ENCODE peak calls at places on chromosome 14, in four cellular contexts. W is activated naive CD4-positive, alpha-beta T cell treated with anti-CD3 and anti-CD28 coated beads, Interleukin-2, amount 10 ng/mL, durations not matched to agents 7 days and 5 days; R is NCI-H1436; L is stimulated activated CD4-positive, alpha-beta T cell treated with anti-CD3 and anti-CD28 coated beads, Interleukin-12 subunit alpha, Interleukin-12 subunit beta, amount 100 ng/mL, for 4 hours. X is an unnamed sample.

GRCh38 chr14:22189873-22190272 is 399.2 kb downstream of the DAD1 start:
- DNase-seq in W (no peak), R (no peak), L (no peak), X (no peak)

GRCh38 chr14:70706177-70706576 is 64.5 kb downstream of the TTC9 start:
- DNase-seq in W (no peak), R (no peak), L (no peak), X (no peak)

GRCh38 chr14:60161176-60162107 is 3.8 kb downstream of the DHRS7 start:
- DNase-seq in W (no peak), R (peak), L (no peak), X (no peak)

GRCh38 chr14:70186826-70187483 is 1.8 kb downstream of the SLC8A3 start:
- DNase-seq in W (peak), R (no peak), L (no peak), X (peak)

GRCh38 chr14:67461341-67461985 is 27.1 kb downstream of the TMEM229B start:
- DNase-seq in W (no peak), R (no peak), L (no peak), X (no peak)

GRCh38 chr14:23483216-23483854 is 13.8 kb downstream of the NGDN start:
- DNase-seq in W (peak), R (peak), L (no peak), X (peak)

GRCh38 chr14:32085845-32086383 is 8.8 kb downstream of the ARHGAP5 start:
- DNase-seq in W (no peak), R (no peak), L (no peak), X (no peak)

GRCh38 chr14:22122227-22123187 is 448.9 kb upstream of the OR4E1 start:
- DNase-seq in W (peak), R (no peak), L (no peak), X (no peak)

GRCh38 chr14:101858791-101859537 is 97.5 kb downstream of the PPP2R5C start:
- DNase-seq in W (no peak), R (peak), L (no peak), X (peak)